ENCODE peak calls at places on chromosome X, in six cellular contexts. E, F, D, C, Q and T are unnamed samples.

GRCh38 chrX:67545772-67546495 is 2.1 kb downstream of the AR start:
- DNase-seq in Q (peak; percentile 34), D (no peak), E (peak; percentile 27), F (peak; percentile 71), C (peak; percentile 30), T (no peak)

GRCh38 chrX:72271091-72271490 is 6.0 kb downstream of the RPS4X start:
- DNase-seq in D (no peak), E (no peak), F (no peak), C (no peak), Q (no peak), T (no peak)

GRCh38 chrX:40845331-40845911 is 110.1 kb upstream of the MED14 start:
- DNase-seq in D (no peak), C (peak; percentile 16), E (peak; percentile 29), Q (peak; percentile 97), F (no peak), T (peak; percentile 22)

GRCh38 chrX:118603981-118604380 is 108.4 kb downstream of the DOCK11 start:
- DNase-seq in F (peak; percentile 76), D (peak; percentile 33), Q (peak; percentile 44), C (no peak), E (peak; percentile 43), T (peak; percentile 42)

GRCh38 chrX:130994671-130995070 is 63.5 kb upstream of the ARHGAP36 start:
- DNase-seq in E (no peak), F (no peak), C (no peak), D (peak; percentile 19), Q (no peak), T (peak; percentile 18)

GRCh38 chrX:51641421-51642021 is 22.8 kb upstream of the CENPVL3 start:
- DNase-seq in D (no peak), Q (peak; percentile 37), E (no peak), F (no peak), C (no peak), T (peak; percentile 29)

GRCh38 chrX:130885996-130886395 is 17.0 kb downstream of the ENOX2 start:
- DNase-seq in F (no peak), E (no peak), D (no peak), Q (no peak), C (no peak), T (no peak)

GRCh38 chrX:145825896-145826295 is 8.3 kb downstream of the SLITRK2 start:
- DNase-seq in F (no peak), D (no peak), Q (no peak), C (no peak), E (no peak), T (no peak)

GRCh38 chrX:148380614-148381561 is 119.5 kb upstream of the AFF2 start:
- DNase-seq in C (no peak), E (no peak), Q (peak; percentile 32), F (no peak), D (no peak), T (no peak)

GRCh38 chrX:72358313-72358712 is 52.6 kb upstream of the CITED1 start:
- DNase-seq in Q (peak; percentile 59), D (no peak), E (no peak), C (no peak), F (no peak), T (no peak)

GRCh38 chrX:78548012-78548411 is 111.1 kb downstream of the RTL3 start:
- DNase-seq in F (no peak), D (no peak), Q (peak; percentile 59), E (no peak), C (no peak), T (no peak)

GRCh38 chrX:40170830-40171512 is 73.2 kb upstream of the BCOR start:
- DNase-seq in D (peak; percentile 37), F (no peak), C (no peak), E (peak; percentile 23), Q (no peak), T (no peak)

GRCh38 chrX:132045456-132045855 is 22.4 kb downstream of the STK26 start:
- DNase-seq in F (no peak), C (no peak), D (no peak), Q (no peak), E (no peak), T (no peak)

GRCh38 chrX:150035531-150035930 is 97.2 kb upstream of the EOLA2 start:
- DNase-seq in F (no peak), C (no peak), E (no peak), Q (peak; percentile 30), D (no peak), T (no peak)

GRCh38 chrX:105221374-105221773 is 880 bp upstream of the TEX13A start:
- DNase-seq in Q (no peak), C (no peak), E (no peak), F (no peak), D (no peak), T (no peak)

GRCh38 chrX:101357166-101357795 is 8.7 kb upstream of the TIMM8A start:
- DNase-seq in Q (no peak), C (no peak), D (no peak), F (no peak), E (no peak), T (peak; percentile 4)

GRCh38 chrX:100819534-100819836 is 706 bp upstream of the CSTF2 start:
- DNase-seq in Q (no peak), C (peak; percentile 12), D (no peak), E (no peak), F (no peak), T (no peak)

GRCh38 chrX:35251229-35251628 is 308.6 kb downstream of the FAM47B start:
- DNase-seq in E (no peak), Q (no peak), D (no peak), F (no peak), C (no peak), T (no peak)

GRCh38 chrX:12421918-12422317 is 283.6 kb downstream of the FRMPD4 start:
- DNase-seq in C (no peak), E (no peak), Q (peak; percentile 32), D (no peak), F (no peak), T (no peak)

GRCh38 chrX:44178271-44178670 is 165.2 kb downstream of the EFHC2 start:
- DNase-seq in F (no peak), D (no peak), E (no peak), Q (no peak), C (no peak), T (no peak)

GRCh38 chrX:150766351-150767044 is 73.3 kb downstream of the MTMR1 start:
- DNase-seq in D (no peak), F (no peak), Q (no peak), E (no peak), C (no peak), T (no peak)

GRCh38 chrX:123083924-123084323 is 100.2 kb upstream of the GRIA3 start:
- DNase-seq in D (no peak), E (no peak), F (no peak), Q (peak; percentile 69), C (no peak), T (no peak)

GRCh38 chrX:119756926-119757635 is 1.3 kb upstream of the SOWAHD start:
- DNase-seq in F (no peak), D (no peak), Q (no peak), C (no peak), E (no peak), T (no peak)

GRCh38 chrX:119757646-119757978 is 776 bp upstream of the SOWAHD start:
- DNase-seq in Q (no peak), C (no peak), F (no peak), D (no peak), E (no peak), T (no peak)

GRCh38 chrX:119758682-119759332 is 419 bp downstream of the SOWAHD start:
- DNase-seq in E (no peak), C (peak; percentile 13), Q (no peak), D (no peak), F (no peak), T (no peak)

GRCh38 chrX:119759333-119759766 is 962 bp downstream of the SOWAHD start:
- DNase-seq in E (no peak), Q (no peak), F (no peak), C (no peak), D (no peak), T (no peak)

GRCh38 chrX:119757979-119758681 is at the start of gene SOWAHD:
- DNase-seq in F (peak; percentile 68), C (peak; percentile 38), Q (no peak), D (peak; percentile 78), E (peak; percentile 18), T (peak; percentile 40)
- H3K4me1 ChIP-seq in F (no peaks in the 10 kb centered on the region), C (no peaks in the 10 kb centered on the region), Q (no peaks in the 10 kb centered on the region), D (no peaks in the 10 kb centered on the region), E (no peaks in the 10 kb centered on the region), T (no peaks in the 10 kb centered on the region)

DNA sequence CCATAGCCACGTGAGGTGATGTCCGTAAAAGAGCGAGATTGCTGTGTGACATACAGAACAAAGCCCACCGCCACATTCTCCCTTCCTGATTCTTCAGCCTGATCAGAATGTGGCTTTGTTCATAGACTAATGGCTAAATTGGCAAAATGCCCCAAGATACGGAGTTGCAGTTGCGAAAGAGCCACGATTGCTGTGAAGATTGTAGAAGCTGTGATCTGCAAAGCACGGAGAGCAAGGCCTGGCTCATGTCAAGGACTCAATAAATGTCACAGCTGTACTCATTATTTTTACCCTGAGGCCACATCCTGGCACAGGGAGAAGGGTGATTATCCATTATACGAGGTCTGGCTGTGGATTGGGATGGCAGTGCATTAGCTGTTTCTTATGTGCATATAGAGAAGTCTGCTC is 34.2 kb downstream of the ARSD start:
- DNase-seq in D (peak; percentile 68), E (peak; percentile 23), C (no peak), F (peak; percentile 88), Q (peak; percentile 29), T (peak; percentile 32)
- H3K4me1 ChIP-seq in D (peaks cover 8% of the 10 kb centered on the region), E (no peaks in the 10 kb centered on the region), C (no peaks in the 10 kb centered on the region), F (no peaks in the 10 kb centered on the region), Q (no peaks in the 10 kb centered on the region), T (peaks cover 5% of the 10 kb centered on the region)

GRCh38 chrX:71058116-71058515 is 10.0 kb downstream of the SNX12 start:
- DNase-seq in Q (no peak), F (no peak), D (no peak), E (no peak), C (no peak), T (no peak)

GRCh38 chrX:71056857-71057256 is 11.3 kb downstream of the SNX12 start:
- DNase-seq in F (no peak), C (no peak), Q (peak; percentile 8), E (no peak), D (no peak), T (no peak)

GRCh38 chrX:71060127-71060526 is 8.0 kb downstream of the SNX12 start:
- DNase-seq in C (no peak), F (no peak), Q (no peak), D (no peak), E (no peak), T (no peak)
- H3K4me1 ChIP-seq in C (no peaks in the 10 kb centered on the region), F (no peaks in the 10 kb centered on the region), Q (no peaks in the 10 kb centered on the region), D (no peaks in the 10 kb centered on the region), E (no peaks in the 10 kb centered on the region), T (no peaks in the 10 kb centered on the region)

GRCh38 chrX:153969125-153969903 is 2.3 kb downstream of the HCFC1 start:
- DNase-seq in C (no peak), F (peak; percentile 70), E (no peak), D (no peak), Q (no peak), T (no peak)
- H3K4me1 ChIP-seq in C (peaks cover 66% of the 10 kb centered on the region), F (no peaks in the 10 kb centered on the region), E (no peaks in the 10 kb centered on the region), D (peaks cover 10% of the 10 kb centered on the region), Q (peaks cover 20% of the 10 kb centered on the region), T (peaks cover 54% of the 10 kb centered on the region)

DNA sequence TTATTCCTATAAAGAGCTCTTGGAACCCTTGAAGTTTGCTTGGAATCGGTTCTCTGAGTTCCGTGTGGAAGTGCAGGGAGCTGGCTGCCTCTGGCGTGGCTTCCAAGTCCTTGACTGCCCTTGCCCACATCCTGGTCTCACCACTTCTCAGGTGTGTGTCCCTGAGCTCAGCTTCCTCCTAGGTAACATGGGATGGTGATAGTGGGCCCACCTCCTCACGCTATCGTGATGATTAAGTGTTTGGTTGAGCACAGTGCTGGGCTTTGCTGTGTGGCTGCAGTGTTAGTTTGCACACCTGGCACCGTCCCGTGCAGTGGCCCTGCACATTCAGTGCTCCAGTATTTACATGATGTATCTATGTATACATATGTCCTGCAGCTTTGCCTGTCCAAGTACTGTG is 81.5 kb downstream of the CLDN34 start:
- DNase-seq in E (no peak), F (no peak), D (no peak), Q (no peak), C (no peak), T (no peak)
- H3K4me1 ChIP-seq in E (no peaks in the 10 kb centered on the region), F (no peaks in the 10 kb centered on the region), D (no peaks in the 10 kb centered on the region), Q (no peaks in the 10 kb centered on the region), C (peaks cover 100% of the 10 kb centered on the region), T (no peaks in the 10 kb centered on the region)

GRCh38 chrX:120462370-120462769 is 6.7 kb downstream of the LAMP2 start:
- DNase-seq in C (no peak), F (no peak), D (no peak), E (no peak), Q (no peak), T (no peak)
- H3K4me1 ChIP-seq in C (peaks cover 62% of the 10 kb centered on the region), F (no peaks in the 10 kb centered on the region), D (no peaks in the 10 kb centered on the region), E (no peaks in the 10 kb centered on the region), Q (no peaks in the 10 kb centered on the region), T (peaks cover 25% of the 10 kb centered on the region)